ENCODE peak calls at places on chromosomes 4 and X, in five cellular contexts. One of them, this sample, is unnamed.

GRCh38 chrX:67544281-67544680 is 460 bp downstream of the AR start:
- DNase-seq in Panc1: no peak
- DNase-seq in endothelial cell: peak
- DNase-seq in stomach: peak
- DNase-seq in fibroblast of mammary gland: peak
- DNase-seq in this sample: no peak

GRCh38 chr4:82623284-82623683 is 61.5 kb upstream of the TMEM150C start:
- DNase-seq in endothelial cell: no peak
- DNase-seq in fibroblast of mammary gland: peak
- DNase-seq in stomach: no peak
- DNase-seq in Panc1: no peak
- DNase-seq in this sample: no peak

GRCh38 chr4:88335092-88335665 is 43.5 kb upstream of the HERC6 start:
- DNase-seq in stomach: no peak
- DNase-seq in endothelial cell: no peak
- DNase-seq in Panc1: no peak
- DNase-seq in fibroblast of mammary gland: peak
- DNase-seq in this sample: peak

GRCh38 chr4:57639566-57640328 is 529.6 kb upstream of the IGFBP7 start:
- DNase-seq in Panc1: no peak
- DNase-seq in endothelial cell: no peak
- DNase-seq in fibroblast of mammary gland: no peak
- DNase-seq in stomach: no peak
- DNase-seq in this sample: no peak

GRCh38 chr4:145804134-145804533 is 124.2 kb downstream of the C4orf51 start:
- DNase-seq in stomach: no peak
- DNase-seq in Panc1: no peak
- DNase-seq in fibroblast of mammary gland: peak
- DNase-seq in endothelial cell: no peak
- DNase-seq in this sample: peak

GRCh38 chrX:1215123-1215823 is 2.8 kb upstream of the CRLF2 start:
- DNase-seq in endothelial cell: no peak
- DNase-seq in Panc1: no peak
- DNase-seq in stomach: no peak
- DNase-seq in fibroblast of mammary gland: no peak
- DNase-seq in this sample: no peak

GRCh38 chr4:168098257-168098717 is 6.0 kb downstream of the ANXA10 start:
- DNase-seq in Panc1: peak
- DNase-seq in fibroblast of mammary gland: peak
- DNase-seq in endothelial cell: no peak
- DNase-seq in stomach: no peak
- DNase-seq in this sample: peak

GRCh38 chr4:104446431-104446925 is 48.2 kb downstream of the CXXC4 start:
- DNase-seq in endothelial cell: no peak
- DNase-seq in stomach: no peak
- DNase-seq in fibroblast of mammary gland: no peak
- DNase-seq in Panc1: no peak
- DNase-seq in this sample: no peak

GRCh38 chr4:73404457-73404856 is 370 bp downstream of the ALB start:
- DNase-seq in stomach: no peak
- DNase-seq in endothelial cell: no peak
- DNase-seq in fibroblast of mammary gland: no peak
- DNase-seq in Panc1: no peak
- DNase-seq in this sample: no peak

GRCh38 chrX:147900349-147900748 is 11.4 kb upstream of the FMR1 start:
- DNase-seq in endothelial cell: no peak
- DNase-seq in fibroblast of mammary gland: no peak
- DNase-seq in stomach: no peak
- DNase-seq in Panc1: no peak
- DNase-seq in this sample: no peak

GRCh38 chr4:149523039-149523438 is 292.6 kb downstream of the IQCM start:
- DNase-seq in Panc1: no peak
- DNase-seq in stomach: no peak
- DNase-seq in endothelial cell: no peak
- DNase-seq in fibroblast of mammary gland: no peak
- DNase-seq in this sample: no peak

GRCh38 chr4:41365726-41366125 is 109.0 kb downstream of the UCHL1 start:
- DNase-seq in fibroblast of mammary gland: no peak
- DNase-seq in stomach: no peak
- DNase-seq in endothelial cell: no peak
- DNase-seq in Panc1: no peak
- DNase-seq in this sample: no peak

GRCh38 chr4:85961887-85962286 is 398.0 kb downstream of the MAPK10 start:
- DNase-seq in stomach: no peak
- DNase-seq in fibroblast of mammary gland: no peak
- DNase-seq in endothelial cell: no peak
- DNase-seq in Panc1: no peak
- DNase-seq in this sample: no peak

GRCh38 chr4:85966308-85966882 is 393.5 kb downstream of the MAPK10 start:
- DNase-seq in fibroblast of mammary gland: peak
- DNase-seq in Panc1: no peak
- DNase-seq in endothelial cell: no peak
- DNase-seq in stomach: no peak
- DNase-seq in this sample: no peak

GRCh38 chr4:85963231-85963630 is 396.6 kb downstream of the MAPK10 start:
- DNase-seq in fibroblast of mammary gland: peak
- DNase-seq in Panc1: no peak
- DNase-seq in endothelial cell: no peak
- DNase-seq in stomach: no peak
- DNase-seq in this sample: no peak

GRCh38 chr4:85965529-85965928 is 394.3 kb downstream of the MAPK10 start:
- DNase-seq in fibroblast of mammary gland: no peak
- DNase-seq in stomach: no peak
- DNase-seq in endothelial cell: no peak
- DNase-seq in Panc1: no peak
- DNase-seq in this sample: no peak

GRCh38 chr4:85964298-85964697 is 395.6 kb downstream of the MAPK10 start:
- DNase-seq in stomach: no peak
- DNase-seq in fibroblast of mammary gland: no peak
- DNase-seq in endothelial cell: no peak
- DNase-seq in Panc1: no peak
- DNase-seq in this sample: no peak
- TF ChIP-seq CTCF in stomach: no peak
- TF ChIP-seq CTCF in fibroblast of mammary gland: peak
- TF ChIP-seq CTCF in endothelial cell: no peak
- TF ChIP-seq CTCF in Panc1: no peak
- TF ChIP-seq CTCF in this sample: peak

DNA sequence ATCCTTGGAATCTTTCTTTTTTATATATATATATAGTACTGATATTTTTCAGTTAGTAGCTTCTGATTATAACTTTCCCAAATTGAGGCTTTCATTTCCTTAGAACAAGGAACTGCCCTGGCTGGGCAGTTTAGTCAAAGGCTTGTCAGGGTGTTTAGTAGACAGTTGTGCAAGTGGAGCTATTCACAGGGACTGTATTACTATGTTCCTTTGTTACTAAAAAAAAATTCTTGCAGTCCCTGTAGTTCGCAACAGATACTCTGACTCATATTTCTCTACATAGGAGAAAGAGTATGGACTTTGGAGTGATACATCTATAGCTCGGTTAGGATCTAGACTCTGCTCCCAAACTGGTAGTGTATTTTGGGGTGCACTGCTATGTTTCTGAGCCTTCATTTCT is 20.8 kb downstream of the USO1 start:
- DNase-seq in stomach: no peak
- DNase-seq in Panc1: no peak
- DNase-seq in endothelial cell: no peak
- DNase-seq in fibroblast of mammary gland: peak
- DNase-seq in this sample: peak
- TF ChIP-seq CTCF in stomach: no peak
- TF ChIP-seq CTCF in Panc1: no peak
- TF ChIP-seq CTCF in endothelial cell: no peak
- TF ChIP-seq CTCF in fibroblast of mammary gland: no peak
- TF ChIP-seq CTCF in this sample: no peak

GRCh38 chr4:184907216-184907615 is 81.4 kb upstream of the ACSL1 start:
- DNase-seq in stomach: no peak
- DNase-seq in endothelial cell: no peak
- DNase-seq in fibroblast of mammary gland: no peak
- DNase-seq in Panc1: no peak
- DNase-seq in this sample: no peak
- TF ChIP-seq CTCF in stomach: no peak
- TF ChIP-seq CTCF in endothelial cell: no peak
- TF ChIP-seq CTCF in fibroblast of mammary gland: no peak
- TF ChIP-seq CTCF in Panc1: no peak
- TF ChIP-seq CTCF in this sample: no peak

DNA sequence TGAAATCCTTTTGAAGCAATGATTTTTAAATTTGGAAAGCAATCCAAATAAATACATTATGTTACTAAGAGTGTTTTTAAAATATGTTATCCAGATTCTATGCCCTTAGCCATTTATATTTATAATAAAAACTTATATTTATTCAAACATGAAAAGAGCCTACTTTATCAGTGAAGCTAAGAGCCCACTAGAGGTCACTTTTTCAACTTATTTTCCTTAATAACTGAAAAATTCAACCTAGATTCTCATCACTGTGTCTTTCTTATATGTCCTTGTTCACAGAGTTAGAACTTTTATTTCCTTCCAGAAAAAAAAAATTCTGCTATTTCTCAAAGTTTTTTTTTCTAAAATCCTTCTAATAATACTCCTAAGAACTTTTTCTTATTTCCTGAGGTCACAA is 23.9 kb downstream of the PRDM8 start:
- DNase-seq in stomach: no peak
- DNase-seq in Panc1: no peak
- DNase-seq in endothelial cell: no peak
- DNase-seq in fibroblast of mammary gland: peak
- DNase-seq in this sample: peak
- TF ChIP-seq CTCF in stomach: no peak
- TF ChIP-seq CTCF in Panc1: peak
- TF ChIP-seq CTCF in endothelial cell: peak
- TF ChIP-seq CTCF in fibroblast of mammary gland: peak
- TF ChIP-seq CTCF in this sample: peak

GRCh38 chr4:76377922-76378321 is 43.0 kb downstream of the CCDC158 start:
- DNase-seq in stomach: peak
- DNase-seq in endothelial cell: peak
- DNase-seq in Panc1: no peak
- DNase-seq in fibroblast of mammary gland: peak
- DNase-seq in this sample: no peak
- TF ChIP-seq CTCF in stomach: peak
- TF ChIP-seq CTCF in endothelial cell: peak
- TF ChIP-seq CTCF in Panc1: peak
- TF ChIP-seq CTCF in fibroblast of mammary gland: peak
- TF ChIP-seq CTCF in this sample: peak

GRCh38 chr4:116849620-116850019 is 235.8 kb downstream of the TRAM1L1 start:
- DNase-seq in fibroblast of mammary gland: no peak
- DNase-seq in Panc1: no peak
- DNase-seq in endothelial cell: no peak
- DNase-seq in stomach: no peak
- DNase-seq in this sample: no peak
- TF ChIP-seq CTCF in fibroblast of mammary gland: no peak
- TF ChIP-seq CTCF in Panc1: no peak
- TF ChIP-seq CTCF in endothelial cell: no peak
- TF ChIP-seq CTCF in stomach: no peak
- TF ChIP-seq CTCF in this sample: no peak

GRCh38 chrX:76148011-76148665 is 24.7 kb upstream of the PBDC1 start:
- DNase-seq in fibroblast of mammary gland: peak
- DNase-seq in endothelial cell: no peak
- DNase-seq in stomach: no peak
- DNase-seq in Panc1: no peak
- DNase-seq in this sample: peak
- TF ChIP-seq CTCF in fibroblast of mammary gland: no peak
- TF ChIP-seq CTCF in endothelial cell: no peak
- TF ChIP-seq CTCF in stomach: no peak
- TF ChIP-seq CTCF in Panc1: no peak
- TF ChIP-seq CTCF in this sample: no peak

GRCh38 chrX:131745942-131746489 is 202.1 kb downstream of the OR13H1 start:
- DNase-seq in Panc1: no peak
- DNase-seq in endothelial cell: no peak
- DNase-seq in stomach: no peak
- DNase-seq in fibroblast of mammary gland: no peak
- DNase-seq in this sample: no peak

GRCh38 chrX:131746491-131746968 is 202.7 kb downstream of the OR13H1 start:
- DNase-seq in stomach: peak
- DNase-seq in endothelial cell: no peak
- DNase-seq in fibroblast of mammary gland: peak
- DNase-seq in Panc1: peak
- DNase-seq in this sample: no peak

GRCh38 chrX:131752493-131753198 is 208.8 kb downstream of the OR13H1 start:
- DNase-seq in endothelial cell: no peak
- DNase-seq in fibroblast of mammary gland: peak
- DNase-seq in Panc1: peak
- DNase-seq in stomach: peak
- DNase-seq in this sample: no peak

DNA sequence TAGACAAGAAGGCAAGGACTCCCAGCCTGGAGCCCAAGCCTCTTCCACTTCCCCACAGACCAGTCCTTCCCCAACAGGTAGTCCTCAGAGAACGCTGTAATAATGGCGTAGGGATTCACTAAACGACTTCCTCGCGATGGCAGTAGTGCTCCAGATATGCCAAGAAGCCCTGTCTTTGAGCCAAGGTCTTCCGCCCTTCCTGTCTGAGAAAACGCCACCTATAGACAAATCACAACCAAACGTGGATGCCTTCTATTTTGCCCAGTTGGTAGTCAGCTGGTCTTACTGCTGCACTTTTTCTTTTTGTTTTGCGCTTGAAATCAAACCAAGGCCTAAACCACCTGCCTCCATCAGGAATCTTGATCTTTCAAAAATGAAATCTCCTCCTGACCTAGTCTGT is 203.3 kb downstream of the OR13H1 start:
- DNase-seq in Panc1: peak
- DNase-seq in fibroblast of mammary gland: peak
- DNase-seq in stomach: peak
- DNase-seq in endothelial cell: no peak
- DNase-seq in this sample: no peak
- TF ChIP-seq CTCF in Panc1: peak
- TF ChIP-seq CTCF in fibroblast of mammary gland: peak
- TF ChIP-seq CTCF in stomach: no peak
- TF ChIP-seq CTCF in endothelial cell: no peak
- TF ChIP-seq CTCF in this sample: no peak

DNA sequence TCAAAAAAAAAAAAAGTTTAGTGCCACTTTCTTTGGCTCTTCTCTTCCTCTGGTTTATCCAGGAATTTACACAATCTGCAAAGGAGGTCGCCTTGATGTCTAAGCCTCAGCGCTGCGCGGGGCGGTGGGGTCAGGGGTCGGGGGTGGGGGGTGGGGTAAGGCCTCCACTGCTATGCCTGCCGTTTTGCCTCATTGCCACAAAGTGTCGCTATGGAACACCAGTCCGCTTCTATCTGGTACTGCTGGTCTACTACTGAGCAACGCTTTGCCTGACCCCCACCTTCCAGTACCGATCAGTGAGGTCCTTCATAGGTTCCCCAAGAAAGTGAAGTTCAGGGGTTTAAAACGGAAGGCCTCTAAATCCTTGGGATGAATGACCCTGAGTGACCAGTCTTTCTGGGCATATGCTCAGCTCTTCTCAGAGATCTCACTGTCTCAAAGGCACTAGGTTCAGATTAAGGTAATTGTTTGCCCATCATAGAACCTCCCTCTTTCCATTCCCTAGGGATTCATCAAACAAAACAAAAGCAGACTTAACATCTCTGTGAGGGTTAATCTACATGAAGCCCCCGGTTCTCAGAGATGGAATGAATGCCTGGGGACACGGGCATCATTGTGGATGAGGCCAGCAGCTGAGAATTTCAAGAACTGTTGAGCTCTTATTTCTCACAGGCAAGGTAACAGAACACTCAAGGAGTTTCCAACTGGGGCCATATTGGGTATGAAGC is 16.9 kb upstream of the TSR2 start:
- DNase-seq in fibroblast of mammary gland: no peak
- DNase-seq in endothelial cell: peak
- DNase-seq in Panc1: no peak
- DNase-seq in stomach: no peak
- DNase-seq in this sample: no peak
- TF ChIP-seq CTCF in fibroblast of mammary gland: no peak
- TF ChIP-seq CTCF in endothelial cell: no peak
- TF ChIP-seq CTCF in Panc1: no peak
- TF ChIP-seq CTCF in stomach: no peak
- TF ChIP-seq CTCF in this sample: peak